ENCODE peak calls at places on chromosomes 16 and 17, in eight cellular contexts. R is left ventricle myocardium inferior, U is neural progenitor cell, F is fibroblast of the aortic adventitia, Y is K562, C is MM.1S, Z is kidney, G is cardiac fibroblast. A is an unnamed sample.

GRCh38 chr17:4897785-4898184 is 1.6 kb upstream of the C17orf107 start:
- DNase-seq in Y (no peak), G (no peak), R (no peak), U (no peak), Z (no peak), F (no peak), C (no peak), A (no peak)

GRCh38 chr16:81779540-81780320 is 639 bp downstream of the PLCG2 start:
- DNase-seq in F (no peak), G (no peak), C (no peak), Z (peak; percentile 84), R (peak; percentile 39), U (peak; percentile 33), Y (no peak), A (no peak)

GRCh38 chr17:9181640-9182039 is 160.3 kb downstream of the NTN1 start:
- DNase-seq in F (no peak), G (no peak), R (no peak), U (no peak), Z (no peak), Y (no peak), C (no peak), A (no peak)

GRCh38 chr16:5903153-5903552 is 805.6 kb upstream of the EEF2KMT start:
- DNase-seq in R (no peak), Y (no peak), F (no peak), G (no peak), U (no peak), C (no peak), Z (no peak), A (no peak)

GRCh38 chr16:11636172-11636721 is 32.0 kb upstream of the SNN start:
- DNase-seq in U (peak; percentile 70), R (no peak), F (no peak), Y (no peak), G (no peak), Z (no peak), C (no peak), A (no peak)

GRCh38 chr17:12743046-12743445 is 46.3 kb upstream of the ARHGAP44 start:
- DNase-seq in R (no peak), G (no peak), F (no peak), C (no peak), U (no peak), Y (no peak), Z (no peak), A (no peak)

GRCh38 chr17:76657505-76658386 is 14.2 kb upstream of the ST6GALNAC1 start:
- DNase-seq in Z (no peak), G (no peak), U (no peak), Y (no peak), F (no peak), C (no peak), R (no peak), A (no peak)

GRCh38 chr16:58661199-58661830 is 23.3 kb downstream of the SLC38A7 start:
- DNase-seq in R (peak; percentile 27), Y (peak; percentile 75), Z (no peak), C (peak; percentile 63), F (peak; percentile 89), U (peak; percentile 79), G (peak; percentile 88), A (peak; percentile 94)

GRCh38 chr17:36629970-36630369 is 28.6 kb downstream of the MRM1 start:
- DNase-seq in F (no peak), Y (no peak), R (no peak), Z (no peak), G (no peak), U (no peak), C (no peak), A (no peak)

GRCh38 chr17:40553694-40554534 is 11.4 kb downstream of the CCR7 start:
- DNase-seq in Z (peak; percentile 93), C (no peak), R (peak; percentile 74), F (peak; percentile 80), G (peak; percentile 91), U (no peak), Y (peak; percentile 87), A (peak; percentile 83)

GRCh38 chr16:67939507-67940435 is 3.1 kb upstream of the PSMB10 start:
- DNase-seq in F (no peak), Y (no peak), R (peak; percentile 48), Z (no peak), C (no peak), G (no peak), U (no peak), A (no peak)

GRCh38 chr16:69830534-69831211 is 68.5 kb downstream of the WWP2 start:
- DNase-seq in Z (no peak), F (no peak), R (no peak), G (no peak), U (no peak), C (no peak), Y (no peak), A (no peak)

GRCh38 chr17:18315498-18316360 is 636 bp downstream of the SMCR8 start:
- DNase-seq in F (no peak), Z (peak; percentile 49), U (no peak), R (no peak), G (no peak), C (peak; percentile 20), Y (no peak), A (peak; percentile 29)

GRCh38 chr16:27406729-27407128 is 4.8 kb downstream of the IL21R start:
- DNase-seq in Z (no peak), R (no peak), U (no peak), Y (no peak), G (no peak), C (no peak), F (no peak), A (no peak)

GRCh38 chr16:67169642-67170167 is 633 bp upstream of the NOL3 start:
- DNase-seq in C (no peak), U (peak; percentile 93), G (no peak), F (no peak), Y (peak; percentile 60), R (no peak), Z (no peak), A (peak; percentile 48)

GRCh38 chr16:74951676-74952075 is 33.2 kb downstream of the WDR59 start:
- DNase-seq in C (no peak), U (no peak), Z (no peak), Y (no peak), F (no peak), G (no peak), R (no peak), A (no peak)

GRCh38 chr17:75721463-75722011 is 278 bp downstream of the ITGB4 start:
- DNase-seq in R (no peak), Z (no peak), F (no peak), Y (peak; percentile 39), G (no peak), C (no peak), U (no peak), A (no peak)

GRCh38 chr16:56450275-56450889 is 750 bp downstream of the NUDT21 start:
- DNase-seq in Z (no peak), C (no peak), U (peak; percentile 34), R (no peak), Y (peak; percentile 34), F (peak; percentile 15), G (peak; percentile 11), A (peak; percentile 25)

GRCh38 chr17:3826191-3826590 is 19.9 kb downstream of the NCBP3 start:
- DNase-seq in F (no peak), Z (no peak), Y (no peak), C (no peak), R (no peak), G (no peak), U (no peak), A (no peak)

DNA sequence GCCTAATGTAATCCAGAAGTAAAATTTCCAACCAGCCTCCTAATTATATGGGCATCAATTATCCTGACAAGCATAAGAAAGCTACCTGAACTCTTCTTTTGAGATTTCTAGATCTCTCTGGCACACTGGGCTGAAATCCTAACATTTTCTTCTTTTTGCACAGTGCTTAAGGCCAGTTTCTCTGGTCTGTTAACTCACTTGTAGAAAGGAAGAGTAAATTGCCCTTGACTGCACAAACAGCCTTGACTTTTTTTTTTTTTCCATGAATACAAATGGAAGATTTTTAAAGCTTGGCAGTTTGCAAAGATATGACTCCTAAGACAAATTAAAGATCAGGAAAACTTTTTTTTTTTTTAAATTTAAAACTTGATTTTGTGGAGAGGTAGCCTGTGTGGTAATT is 291.2 kb upstream of the MON1B start:
- DNase-seq in R (no peak), C (no peak), Z (no peak), G (no peak), Y (no peak), U (no peak), F (no peak), A (no peak)
- H3K4me3 ChIP-seq in R (no peak overlapping the region), C (no peak overlapping the region), Z (no peak overlapping the region), G (no peak overlapping the region), Y (no peak overlapping the region), U (no peak overlapping the region), F (no peak overlapping the region), A (no peak overlapping the region)

DNA sequence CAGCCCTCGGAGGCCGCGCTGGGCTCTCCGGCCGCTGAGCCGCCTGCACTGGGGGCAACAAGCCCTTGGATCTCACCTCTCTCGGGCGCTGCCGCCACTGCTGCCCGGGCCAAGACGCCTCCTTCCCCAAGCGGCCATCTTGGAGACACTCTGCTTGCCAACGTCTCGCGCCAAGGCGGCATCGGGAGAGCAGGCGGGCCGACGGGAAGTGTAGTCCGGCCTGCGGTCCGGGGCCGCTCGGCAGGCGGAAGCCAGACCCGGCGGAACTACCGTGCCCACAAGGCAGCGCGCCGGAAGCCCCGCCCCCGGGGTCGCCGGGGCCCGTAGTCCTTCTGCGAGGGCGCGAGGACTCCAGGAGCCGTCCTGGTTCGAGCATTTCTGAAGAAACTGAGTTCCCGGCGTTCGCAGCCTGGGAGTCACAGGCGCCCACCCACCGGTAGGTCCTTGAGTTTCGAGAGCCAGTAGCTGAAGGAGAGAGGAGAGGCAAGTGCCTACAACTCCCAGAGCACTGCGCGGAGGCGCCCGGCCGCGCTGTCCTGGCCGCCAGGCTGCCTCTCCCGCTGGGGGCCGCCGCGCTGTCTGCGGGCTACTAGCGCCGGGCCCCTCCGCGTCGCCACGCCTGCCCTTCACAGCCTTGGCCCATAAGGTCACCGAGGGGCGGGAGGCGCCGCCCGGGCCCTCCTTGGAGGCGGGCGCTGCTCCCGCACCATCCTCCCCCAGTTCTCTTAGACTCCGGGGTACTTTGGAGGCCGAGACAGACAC is at the start of gene TMEM11:
- DNase-seq in G (peak; percentile 97), U (peak; percentile 99), Z (peak; percentile 99), Y (peak; percentile 93), C (peak; percentile 97), F (peak; percentile 93), R (peak; percentile 97), A (peak; percentile 97)
- TF ChIP-seq CTCF in G (no peak), U (no peak), Z (no peak), Y (no peak), C (peak; percentile 18), F (no peak), R (peak; percentile 43), A (no peak)

GRCh38 chr16:85612191-85612800 is 826 bp upstream of the GSE1 start:
- DNase-seq in R (peak; percentile 80), U (peak; percentile 55), G (peak; percentile 85), Y (peak; percentile 87), C (no peak), F (peak; percentile 91), Z (peak; percentile 96), A (peak; percentile 59)
- H3K4me3 ChIP-seq in R (peak overlapping the region; percentile 82), U (peak overlapping the region; percentile 73), G (peak overlapping the region; percentile 32), Y (peak overlapping the region; percentile 85), C (peak overlapping the region; percentile 41), F (peak overlapping the region; percentile 66), Z (peak overlapping the region; percentile 58), A (peak overlapping the region; percentile 55)

DNA sequence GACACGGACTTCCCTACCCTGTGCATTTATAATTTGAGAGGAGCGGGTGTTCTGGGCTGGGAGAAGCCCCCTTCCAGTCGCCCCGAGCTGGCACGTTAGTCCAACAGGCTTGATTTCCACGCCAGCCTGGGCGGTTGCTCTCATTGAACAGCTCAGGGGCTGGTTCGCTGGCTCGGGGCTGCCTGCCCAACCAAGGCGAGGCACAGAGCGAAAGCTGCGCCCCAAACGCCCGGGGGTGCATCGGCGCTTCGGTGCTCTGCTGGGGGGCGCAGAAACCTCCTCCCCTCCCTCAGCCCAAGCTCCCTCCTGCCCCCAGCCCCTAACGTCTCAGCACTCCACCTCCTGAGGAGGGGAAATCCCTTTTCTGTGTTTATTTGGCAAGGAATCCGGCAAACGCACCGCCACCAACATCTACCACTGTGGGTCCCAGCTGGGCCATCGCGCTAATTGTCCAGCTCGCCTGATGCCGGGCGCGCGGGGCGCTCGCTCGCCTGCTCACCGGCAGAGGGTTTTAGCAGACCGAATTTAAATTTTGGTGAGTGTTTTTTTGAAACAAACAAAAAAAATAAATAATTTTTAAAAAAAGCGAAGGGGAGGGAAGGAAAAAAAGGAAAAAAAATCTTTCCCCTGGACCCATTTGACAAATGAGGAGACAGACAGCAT is 29.5 kb upstream of the RBFOX1 start:
- DNase-seq in U (peak; percentile 75), C (no peak), G (no peak), F (no peak), Y (no peak), Z (peak; percentile 70), R (peak; percentile 20), A (no peak)
- TF ChIP-seq CTCF in U (peak; percentile 30), C (no peak), G (no peak), F (no peak), Y (no peak), Z (no peak), R (peak; percentile 43), A (no peak)

A was measured in choroid plexus epithelial cell.